ENCODE peak calls at places on chromosome 10, in nine cellular contexts. G is IMR-90, S is mammary epithelial cell, Z is body of pancreas, C is psoas muscle, M is GM23338, V is RWPE1, I is DND-41, P is heart left ventricle. H is an unnamed sample.

GRCh38 chr10:109894516-109894915 is 28.8 kb downstream of the XPNPEP1 start:
- DNase-seq in G (peak), S (peak), Z (peak), C (peak), M (no peak), V (peak), I (no peak), P (peak), H (no peak)

GRCh38 chr10:12801214-12802087 is 200.1 kb downstream of the CCDC3 start:
- DNase-seq in G (no peak), S (no peak), Z (no peak), C (no peak), M (no peak), V (no peak), I (no peak), P (no peak), H (no peak)

GRCh38 chr10:126598009-126598408 is 72.5 kb downstream of the C10orf90 start:
- DNase-seq in G (peak), S (peak), Z (peak), C (no peak), M (peak), V (peak), I (peak), P (peak), H (no peak)

GRCh38 chr10:1530871-1531517 is 206.3 kb downstream of the ADARB2 start:
- DNase-seq in G (no peak), S (no peak), Z (no peak), C (peak), M (no peak), V (no peak), I (no peak), P (no peak), H (no peak)

GRCh38 chr10:127715782-127716378 is 21.1 kb upstream of the FOXI2 start:
- DNase-seq in G (no peak), S (no peak), Z (no peak), C (no peak), M (peak), V (peak), I (no peak), P (no peak), H (no peak)

GRCh38 chr10:1056326-1057105 is at the start of gene WDR37:
- DNase-seq in G (peak), S (peak), Z (peak), C (peak), M (peak), V (peak), I (peak), P (peak), H (peak)

GRCh38 chr10:79347894-79348639 is 798 bp downstream of the PPIF start:
- DNase-seq in G (peak), S (peak), Z (peak), C (peak), M (peak), V (peak), I (peak), P (peak), H (peak)

GRCh38 chr10:47115322-47115721 is 184.7 kb upstream of the GDF10 start:
- DNase-seq in G (no peak), S (no peak), Z (no peak), C (no peak), M (no peak), V (no peak), I (no peak), P (no peak), H (no peak)

GRCh38 chr10:73790886-73791625 is 5.7 kb downstream of the ZSWIM8 start:
- DNase-seq in G (no peak), S (no peak), Z (no peak), C (no peak), M (no peak), V (no peak), I (no peak), P (no peak), H (no peak)

GRCh38 chr10:78407009-78407711 is 373.5 kb downstream of the RPS24 start:
- DNase-seq in G (peak), S (peak), Z (peak), C (peak), M (peak), V (peak), I (no peak), P (peak), H (peak)

GRCh38 chr10:6083523-6084475 is 5.0 kb upstream of the RBM17 start:
- DNase-seq in G (peak), S (no peak), Z (no peak), C (no peak), M (no peak), V (no peak), I (peak), P (no peak), H (no peak)

GRCh38 chr10:59625842-59626522 is 83.7 kb downstream of the SLC16A9 start:
- DNase-seq in G (peak), S (peak), Z (peak), C (no peak), M (peak), V (peak), I (peak), P (peak), H (peak)

GRCh38 chr10:24930427-24930826 is 22.0 kb downstream of the PRTFDC1 start:
- DNase-seq in G (no peak), S (no peak), Z (no peak), C (no peak), M (no peak), V (no peak), I (no peak), P (no peak), H (no peak)

GRCh38 chr10:86962136-86962980 is 4.0 kb downstream of the SNCG start:
- DNase-seq in G (no peak), S (no peak), Z (no peak), C (no peak), M (no peak), V (no peak), I (no peak), P (no peak), H (peak)

GRCh38 chr10:31490858-31491504 is 172.0 kb downstream of the ZEB1 start:
- DNase-seq in G (peak), S (peak), Z (no peak), C (no peak), M (peak), V (no peak), I (peak), P (no peak), H (no peak)

GRCh38 chr10:72567884-72568283 is 58.0 kb downstream of the MICU1 start:
- DNase-seq in G (no peak), S (no peak), Z (no peak), C (no peak), M (peak), V (peak), I (no peak), P (no peak), H (no peak)

GRCh38 chr10:31866118-31866670 is 62.4 kb downstream of the ARHGAP12 start:
- DNase-seq in G (no peak), S (peak), Z (no peak), C (no peak), M (no peak), V (no peak), I (no peak), P (no peak), H (no peak)

GRCh38 chr10:68073631-68074403 is 1.3 kb downstream of the HERC4 start:
- DNase-seq in G (peak), S (peak), Z (no peak), C (no peak), M (no peak), V (no peak), I (no peak), P (no peak), H (no peak)

GRCh38 chr10:127887497-127888415 is 5.0 kb downstream of the CLRN3 start:
- DNase-seq in G (no peak), S (no peak), Z (no peak), C (no peak), M (no peak), V (no peak), I (no peak), P (no peak), H (no peak)

GRCh38 chr10:27223964-27224363 is 16.6 kb downstream of the ACBD5 start:
- DNase-seq in G (peak), S (peak), Z (peak), C (no peak), M (peak), V (no peak), I (peak), P (peak), H (peak)

GRCh38 chr10:43160067-43160918 is 22.0 kb downstream of the CSGALNACT2 start:
- DNase-seq in G (peak), S (peak), Z (no peak), C (no peak), M (no peak), V (peak), I (no peak), P (no peak), H (no peak)

GRCh38 chr10:111098679-111099437 is 22.0 kb downstream of the ADRA2A start:
- DNase-seq in G (no peak), S (no peak), Z (no peak), C (no peak), M (no peak), V (no peak), I (no peak), P (no peak), H (no peak)

GRCh38 chr10:35635576-35635975 is 6.5 kb downstream of the FZD8 start:
- DNase-seq in G (peak), S (peak), Z (peak), C (no peak), M (peak), V (peak), I (peak), P (peak), H (no peak)

GRCh38 chr10:123007558-123008378 is 827 bp downstream of the IKZF5 start:
- DNase-seq in G (peak), S (peak), Z (peak), C (no peak), M (peak), V (peak), I (peak), P (peak), H (peak)

GRCh38 chr10:101219946-101220451 is 9.3 kb downstream of the LBX1 start:
- DNase-seq in G (no peak), S (no peak), Z (no peak), C (no peak), M (no peak), V (no peak), I (no peak), P (no peak), H (no peak)

GRCh38 chr10:84291389-84291788 is 37.0 kb upstream of the CCSER2 start:
- DNase-seq in G (peak), S (peak), Z (no peak), C (no peak), M (peak), V (peak), I (peak), P (no peak), H (no peak)

GRCh38 chr10:101775273-101776131 is at the start of gene FGF8:
- DNase-seq in G (no peak), S (no peak), Z (no peak), C (no peak), M (peak), V (no peak), I (no peak), P (no peak), H (no peak)

GRCh38 chr10:35448687-35449662 is 112.7 kb downstream of the CCNY start:
- DNase-seq in G (no peak), S (peak), Z (peak), C (no peak), M (no peak), V (peak), I (no peak), P (peak), H (no peak)

GRCh38 chr10:5260828-5261227 is 64.2 kb downstream of the AKR1C4 start:
- DNase-seq in G (no peak), S (no peak), Z (no peak), C (no peak), M (no peak), V (no peak), I (no peak), P (no peak), H (no peak)

GRCh38 chr10:66919248-66919647 is 6.6 kb upstream of the LRRTM3 start:
- DNase-seq in G (no peak), S (no peak), Z (no peak), C (no peak), M (no peak), V (no peak), I (no peak), P (no peak), H (no peak)

GRCh38 chr10:86403183-86403797 is 36.7 kb upstream of the GRID1 start:
- DNase-seq in G (no peak), S (no peak), Z (peak), C (no peak), M (no peak), V (no peak), I (no peak), P (no peak), H (no peak)

GRCh38 chr10:46555713-46556514 is 544 bp downstream of the GPRIN2 start:
- DNase-seq in G (no peak), S (no peak), Z (peak), C (peak), M (peak), V (no peak), I (no peak), P (peak), H (no peak)

GRCh38 chr10:47206449-47207279 is 93.3 kb upstream of the GDF10 start:
- DNase-seq in G (no peak), S (no peak), Z (no peak), C (no peak), M (no peak), V (no peak), I (peak), P (no peak), H (no peak)

GRCh38 chr10:79401015-79401921 is 44.2 kb downstream of the ZCCHC24 start:
- DNase-seq in G (peak), S (no peak), Z (peak), C (peak), M (no peak), V (no peak), I (no peak), P (peak), H (no peak)

GRCh38 chr10:127158663-127159062 is 37.7 kb downstream of the INSYN2A start:
- DNase-seq in G (peak), S (no peak), Z (no peak), C (no peak), M (peak), V (no peak), I (no peak), P (no peak), H (no peak)

GRCh38 chr10:92493362-92493761 is 80.5 kb downstream of the IDE start:
- DNase-seq in G (no peak), S (no peak), Z (no peak), C (no peak), M (no peak), V (no peak), I (no peak), P (no peak), H (no peak)

GRCh38 chr10:133230387-133231195 is 574 bp downstream of the UTF1 start:
- DNase-seq in G (no peak), S (no peak), Z (no peak), C (no peak), M (peak), V (no peak), I (no peak), P (no peak), H (no peak)

GRCh38 chr10:3451516-3452185 is 279.1 kb upstream of the PITRM1 start:
- DNase-seq in G (no peak), S (no peak), Z (no peak), C (no peak), M (no peak), V (no peak), I (no peak), P (no peak), H (no peak)

GRCh38 chr10:3455385-3456334 is 283.1 kb upstream of the PITRM1 start:
- DNase-seq in G (peak), S (peak), Z (no peak), C (no peak), M (no peak), V (no peak), I (peak), P (no peak), H (no peak)

GRCh38 chr10:3452683-3453388 is 280.3 kb upstream of the PITRM1 start:
- DNase-seq in G (peak), S (peak), Z (no peak), C (no peak), M (no peak), V (peak), I (no peak), P (no peak), H (no peak)

GRCh38 chr10:3452234-3452633 is 279.7 kb upstream of the PITRM1 start:
- DNase-seq in G (peak), S (peak), Z (no peak), C (no peak), M (peak), V (peak), I (no peak), P (peak), H (no peak)
- TF ChIP-seq CTCF in G (peak), S (peak), Z (no peak), C (peak), M (no peak), V (no peak), I (no peak), P (peak), H (peak)

DNA sequence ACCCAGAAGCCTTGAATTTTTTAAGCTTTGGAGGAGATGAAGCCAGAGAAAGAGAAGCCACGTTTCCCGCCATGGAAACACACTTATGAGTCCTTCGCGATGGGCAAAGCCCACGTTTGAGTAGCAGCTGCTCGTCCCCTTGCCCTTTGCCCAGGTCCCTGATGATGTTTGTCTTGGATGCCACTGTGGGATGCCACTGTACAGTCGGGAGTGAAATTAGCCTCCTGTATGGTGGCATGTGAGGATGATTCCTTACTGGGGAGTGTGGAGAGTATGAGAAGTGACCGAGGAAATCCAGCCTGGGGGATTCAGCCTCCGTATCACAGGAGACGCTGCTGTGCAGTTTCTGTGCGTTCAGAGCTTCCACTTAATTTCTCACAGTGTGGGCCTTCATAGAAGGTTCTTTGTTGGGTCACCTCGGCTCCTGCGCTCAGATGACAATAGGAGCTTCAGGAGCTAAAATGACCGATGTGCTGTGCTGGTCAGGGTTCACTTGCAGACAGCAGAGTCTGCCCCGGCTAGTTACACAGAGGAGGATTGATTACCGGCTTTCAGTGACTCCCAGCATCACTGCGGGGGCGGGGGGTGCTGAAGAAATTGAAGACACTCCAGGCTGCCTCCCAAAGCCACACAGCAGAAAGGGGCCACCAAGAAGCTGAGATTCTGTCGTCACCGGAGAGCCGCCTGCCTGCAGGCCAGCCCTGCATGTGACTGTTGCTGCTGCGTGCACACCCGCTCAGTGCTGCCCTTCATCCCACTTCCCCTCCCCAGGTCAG is 122.1 kb upstream of the SFMBT2 start:
- DNase-seq in G (no peak), S (no peak), Z (no peak), C (no peak), M (no peak), V (no peak), I (no peak), P (no peak), H (no peak)
- H3K27ac ChIP-seq in G (no peak), S (no peak), Z (no peak), C (no peak), M (no peak), V (no peak), I (no peak), P (no peak), H (no peak)

DNA sequence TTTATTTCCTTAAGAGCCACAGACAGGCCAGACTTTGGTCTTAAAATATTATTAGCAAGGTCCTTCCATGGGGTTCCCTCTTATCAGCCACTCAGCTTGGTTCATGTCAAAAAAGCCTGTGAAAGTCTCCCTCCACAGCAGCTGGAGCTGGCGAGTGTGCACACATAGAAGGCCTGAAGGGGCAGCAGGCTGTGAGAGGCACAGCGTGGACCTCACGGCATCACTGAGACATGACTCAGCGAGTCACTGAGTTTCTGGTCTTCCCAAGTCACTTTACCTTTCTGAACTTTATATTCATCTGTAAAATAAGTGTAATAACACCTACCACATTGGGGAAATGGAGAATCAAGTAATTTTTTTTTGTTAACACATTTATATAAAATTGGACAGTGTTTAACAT is 8.7 kb downstream of the TAF3 start:
- DNase-seq in G (peak), S (peak), Z (peak), C (no peak), M (peak), V (peak), I (no peak), P (no peak), H (no peak)
- TF ChIP-seq CTCF in G (peak), S (peak), Z (peak), C (no peak), M (no peak), V (no peak), I (no peak), P (no peak), H (no peak)

GRCh38 chr10:131250454-131251145 is 60.9 kb downstream of the TCERG1L start:
- DNase-seq in G (no peak), S (no peak), Z (no peak), C (no peak), M (no peak), V (no peak), I (no peak), P (no peak), H (no peak)

GRCh38 chr10:131249957-131250347 is 61.6 kb downstream of the TCERG1L start:
- DNase-seq in G (no peak), S (no peak), Z (no peak), C (peak), M (no peak), V (no peak), I (no peak), P (no peak), H (no peak)

GRCh38 chr10:131252586-131253276 is 58.8 kb downstream of the TCERG1L start:
- DNase-seq in G (no peak), S (no peak), Z (peak), C (peak), M (no peak), V (no peak), I (no peak), P (no peak), H (no peak)

GRCh38 chr10:131249238-131249956 is 62.1 kb downstream of the TCERG1L start:
- DNase-seq in G (no peak), S (no peak), Z (no peak), C (no peak), M (no peak), V (no peak), I (no peak), P (no peak), H (no peak)

GRCh38 chr10:131251146-131251541 is 60.4 kb downstream of the TCERG1L start:
- DNase-seq in G (no peak), S (no peak), Z (no peak), C (no peak), M (no peak), V (no peak), I (no peak), P (no peak), H (no peak)
- H3K27ac ChIP-seq in G (no peak), S (no peak), Z (no peak), C (no peak), M (no peak), V (no peak), I (no peak), P (no peak), H (no peak)

GRCh38 chr10:104925232-104925851 is 284.3 kb downstream of the SORCS3 start:
- DNase-seq in G (no peak), S (peak), Z (peak), C (no peak), M (peak), V (peak), I (peak), P (peak), H (no peak)
- TF ChIP-seq CTCF in G (peak), S (peak), Z (peak), C (peak), M (peak), V (peak), I (peak), P (peak), H (peak)

GRCh38 chr10:19931886-19932285 is 115.7 kb downstream of the PLXDC2 start:
- DNase-seq in G (no peak), S (no peak), Z (no peak), C (no peak), M (no peak), V (no peak), I (no peak), P (peak), H (no peak)

GRCh38 chr10:19930936-19931859 is 115.0 kb downstream of the PLXDC2 start:
- DNase-seq in G (peak), S (peak), Z (peak), C (no peak), M (peak), V (peak), I (no peak), P (peak), H (no peak)

GRCh38 chr10:19932806-19933371 is 116.7 kb downstream of the PLXDC2 start:
- DNase-seq in G (no peak), S (no peak), Z (no peak), C (no peak), M (no peak), V (no peak), I (no peak), P (no peak), H (no peak)

GRCh38 chr10:19933772-19934171 is 117.5 kb downstream of the PLXDC2 start:
- DNase-seq in G (no peak), S (no peak), Z (no peak), C (no peak), M (no peak), V (no peak), I (no peak), P (no peak), H (no peak)

GRCh38 chr10:19929466-19930140 is 113.4 kb downstream of the PLXDC2 start:
- DNase-seq in G (peak), S (peak), Z (no peak), C (no peak), M (no peak), V (peak), I (no peak), P (no peak), H (no peak)
- H3K27ac ChIP-seq in G (peak), S (peak), Z (no peak), C (peak), M (no peak), V (peak), I (no peak), P (peak), H (no peak)